ENCODE peak calls at places on chromosomes 2 and 18, in five cellular contexts. H, C, E, N and Q are unnamed samples.

GRCh38 chr18:63567276-63567675 is 19.9 kb upstream of the SERPINB13 start:
- DNase-seq in H (no peak), C (no peak), E (no peak), N (no peak), Q (no peak)

GRCh38 chr2:168673265-168674222 is 128.9 kb upstream of the NOSTRIN start:
- DNase-seq in H (no peak), C (no peak), E (no peak), N (no peak), Q (no peak)

GRCh38 chr18:2651981-2652380 is 3.5 kb upstream of the SMCHD1 start:
- DNase-seq in H (no peak), C (no peak), E (no peak), N (no peak), Q (no peak)

GRCh38 chr2:191719261-191719660 is 41.3 kb downstream of the NABP1 start:
- DNase-seq in H (no peak), C (no peak), E (no peak), N (no peak), Q (no peak)

GRCh38 chr2:163690896-163691295 is 44.9 kb downstream of the FIGN start:
- DNase-seq in H (no peak), C (no peak), E (peak), N (no peak), Q (no peak)

GRCh38 chr18:32093523-32093922 is 1.8 kb downstream of the RNF138 start:
- DNase-seq in H (peak), C (no peak), E (no peak), N (peak), Q (peak)

GRCh38 chr2:20136149-20136548 is 84.7 kb upstream of the LAPTM4A start:
- DNase-seq in H (no peak), C (no peak), E (no peak), N (no peak), Q (no peak)

GRCh38 chr18:7898181-7898580 is 331.1 kb downstream of the PTPRM start:
- DNase-seq in H (no peak), C (no peak), E (no peak), N (no peak), Q (no peak)

GRCh38 chr2:162153608-162154224 is 1.7 kb upstream of the GCG start:
- DNase-seq in H (peak), C (peak), E (peak), N (peak), Q (peak)

GRCh38 chr2:105790467-105791118 is 45.9 kb downstream of the NCK2 start:
- DNase-seq in H (no peak), C (no peak), E (no peak), N (no peak), Q (no peak)

GRCh38 chr2:54899576-54900200 is 150.6 kb downstream of the RTN4 start:
- DNase-seq in H (no peak), C (peak), E (peak), N (no peak), Q (peak)

GRCh38 chr2:72934683-72935610 is 17.6 kb downstream of the EMX1 start:
- DNase-seq in H (peak), C (peak), E (no peak), N (no peak), Q (peak)

GRCh38 chr18:74476154-74476553 is 19.0 kb upstream of the DIPK1C start:
- DNase-seq in H (peak), C (peak), E (no peak), N (no peak), Q (peak)

GRCh38 chr18:78431606-78432005 is 548.0 kb upstream of the SALL3 start:
- DNase-seq in H (no peak), C (no peak), E (no peak), N (no peak), Q (no peak)

GRCh38 chr2:127414855-127415592 is 3.2 kb upstream of the PROC start:
- DNase-seq in H (no peak), C (no peak), E (no peak), N (no peak), Q (no peak)

GRCh38 chr2:63827749-63828148 is 13.9 kb upstream of the UGP2 start:
- DNase-seq in H (no peak), C (no peak), E (no peak), N (no peak), Q (no peak)

GRCh38 chr2:108907822-108908716 is 81.0 kb downstream of the EDAR start:
- DNase-seq in H (no peak), C (no peak), E (no peak), N (no peak), Q (no peak)

GRCh38 chr2:235538989-235539388 is 45.1 kb downstream of the AGAP1 start:
- DNase-seq in H (no peak), C (no peak), E (no peak), N (no peak), Q (no peak)

GRCh38 chr2:238696786-238697185 is 151.1 kb upstream of the TWIST2 start:
- DNase-seq in H (no peak), C (no peak), E (no peak), N (no peak), Q (no peak)

GRCh38 chr2:121345887-121346286 is 60.9 kb upstream of the TFCP2L1 start:
- DNase-seq in H (no peak), C (no peak), E (no peak), N (no peak), Q (no peak)

GRCh38 chr2:43889416-43889815 is 50.6 kb downstream of the ABCG8 start:
- DNase-seq in H (no peak), C (no peak), E (no peak), N (no peak), Q (no peak)